ENCODE peak calls at places on chromosomes 6 and 20, in six cellular contexts. One of them, this sample, is unnamed.

GRCh38 chr6:166691199-166691598 is 64.1 kb upstream of the RPS6KA2 start:
- DNase-seq in A549: no peak
- DNase-seq in cerebellar cortex: peak
- DNase-seq in lower leg skin: no peak
- DNase-seq in GM23248: peak
- DNase-seq in HepG2: no peak
- DNase-seq in this sample: no peak

GRCh38 chr6:157036245-157036681 is 259.1 kb downstream of the ARID1B start:
- DNase-seq in A549: no peak
- DNase-seq in HepG2: no peak
- DNase-seq in lower leg skin: no peak
- DNase-seq in cerebellar cortex: peak
- DNase-seq in GM23248: peak
- DNase-seq in this sample: no peak

GRCh38 chr20:9363673-9364072 is 150.7 kb upstream of the LAMP5 start:
- DNase-seq in GM23248: peak
- DNase-seq in lower leg skin: no peak
- DNase-seq in HepG2: no peak
- DNase-seq in A549: no peak
- DNase-seq in cerebellar cortex: no peak
- DNase-seq in this sample: no peak

GRCh38 chr6:147267658-147268057 is 63.4 kb downstream of the STXBP5 start:
- DNase-seq in GM23248: no peak
- DNase-seq in lower leg skin: no peak
- DNase-seq in A549: no peak
- DNase-seq in cerebellar cortex: no peak
- DNase-seq in HepG2: no peak
- DNase-seq in this sample: no peak

GRCh38 chr6:5066456-5067093 is 18.6 kb upstream of the PPP1R3G start:
- DNase-seq in cerebellar cortex: no peak
- DNase-seq in HepG2: no peak
- DNase-seq in A549: no peak
- DNase-seq in lower leg skin: no peak
- DNase-seq in GM23248: no peak
- DNase-seq in this sample: no peak

GRCh38 chr6:129104131-129104530 is 221.2 kb downstream of the LAMA2 start:
- DNase-seq in lower leg skin: no peak
- DNase-seq in HepG2: no peak
- DNase-seq in GM23248: peak
- DNase-seq in cerebellar cortex: no peak
- DNase-seq in A549: no peak
- DNase-seq in this sample: no peak

GRCh38 chr6:32867022-32867477 is 13.1 kb downstream of the PSMB9 start:
- DNase-seq in GM23248: no peak
- DNase-seq in HepG2: no peak
- DNase-seq in lower leg skin: no peak
- DNase-seq in cerebellar cortex: no peak
- DNase-seq in A549: no peak
- DNase-seq in this sample: no peak

GRCh38 chr20:42530855-42531674 is 658.6 kb downstream of the PTPRT start:
- DNase-seq in HepG2: peak
- DNase-seq in cerebellar cortex: peak
- DNase-seq in lower leg skin: no peak
- DNase-seq in A549: peak
- DNase-seq in GM23248: peak
- DNase-seq in this sample: no peak

GRCh38 chr6:116223355-116223754 is 30.5 kb downstream of the TSPYL4 start:
- DNase-seq in lower leg skin: no peak
- DNase-seq in GM23248: no peak
- DNase-seq in A549: no peak
- DNase-seq in HepG2: no peak
- DNase-seq in cerebellar cortex: no peak
- DNase-seq in this sample: no peak

GRCh38 chr6:79946773-79947190 is 571 bp downstream of the ELOVL4 start:
- DNase-seq in lower leg skin: no peak
- DNase-seq in cerebellar cortex: peak
- DNase-seq in GM23248: peak
- DNase-seq in A549: peak
- DNase-seq in HepG2: no peak
- DNase-seq in this sample: no peak

GRCh38 chr6:121520337-121521163 is 85.1 kb downstream of the GJA1 start:
- DNase-seq in lower leg skin: no peak
- DNase-seq in GM23248: peak
- DNase-seq in HepG2: no peak
- DNase-seq in cerebellar cortex: peak
- DNase-seq in A549: peak
- DNase-seq in this sample: no peak

GRCh38 chr6:33856655-33857054 is 52.9 kb upstream of the MLN start:
- DNase-seq in A549: no peak
- DNase-seq in lower leg skin: no peak
- DNase-seq in cerebellar cortex: no peak
- DNase-seq in HepG2: no peak
- DNase-seq in GM23248: no peak
- DNase-seq in this sample: no peak

GRCh38 chr20:62433655-62434054 is 6.3 kb upstream of the RBBP8NL start:
- DNase-seq in HepG2: no peak
- DNase-seq in lower leg skin: no peak
- DNase-seq in A549: no peak
- DNase-seq in cerebellar cortex: no peak
- DNase-seq in GM23248: peak
- DNase-seq in this sample: no peak

GRCh38 chr20:59662856-59663512 is 58.6 kb downstream of the PHACTR3 start:
- DNase-seq in A549: no peak
- DNase-seq in HepG2: no peak
- DNase-seq in lower leg skin: no peak
- DNase-seq in GM23248: no peak
- DNase-seq in cerebellar cortex: peak
- DNase-seq in this sample: no peak

GRCh38 chr6:27757307-27757706 is 154.9 kb downstream of the OR2B2 start:
- DNase-seq in lower leg skin: no peak
- DNase-seq in cerebellar cortex: no peak
- DNase-seq in GM23248: peak
- DNase-seq in HepG2: no peak
- DNase-seq in A549: no peak
- DNase-seq in this sample: no peak

GRCh38 chr20:22430746-22431168 is 153.6 kb downstream of the FOXA2 start:
- DNase-seq in GM23248: no peak
- DNase-seq in A549: no peak
- DNase-seq in HepG2: peak
- DNase-seq in cerebellar cortex: no peak
- DNase-seq in lower leg skin: no peak
- DNase-seq in this sample: no peak

This sample was measured in suprapubic skin.